ENCODE peak calls at places on chromosomes 2 and 18, in four cellular contexts. J is IMR-90, E is H9, B is neuronal stem cell. G is an unnamed sample. For H3K9me3, the result is how much of the 10 kb centered on the place peaks cover.

GRCh38 chr2:104473568-104473967 is 380.3 kb upstream of the POU3F3 start:
- DNase-seq in B (peak), E (no peak), J (no peak), G (no peak)

GRCh38 chr2:37829202-37829601 is 95.9 kb upstream of the RMDN2 start:
- DNase-seq in B (no peak), J (peak), E (no peak), G (peak)

GRCh38 chr2:112541315-112542122 is 746 bp upstream of the POLR1B start:
- DNase-seq in B (peak), E (peak), J (peak), G (peak)

GRCh38 chr2:149235837-149236236 is 94.5 kb upstream of the LYPD6 start:
- DNase-seq in J (no peak), B (no peak), E (no peak), G (no peak)

GRCh38 chr2:168355110-168355509 is 101.0 kb upstream of the CERS6 start:
- DNase-seq in B (no peak), J (no peak), E (no peak), G (no peak)

GRCh38 chr2:43067254-43068052 is 159.0 kb downstream of the ZFP36L2 start:
- DNase-seq in E (no peak), B (no peak), J (no peak), G (no peak)

GRCh38 chr18:45637546-45638327 is 22.5 kb downstream of the SLC14A2 start:
- DNase-seq in J (no peak), E (no peak), B (no peak), G (no peak)

GRCh38 chr2:46846454-46846990 is 69.1 kb downstream of the MCFD2 start:
- DNase-seq in J (no peak), E (no peak), B (no peak), G (no peak)

GRCh38 chr2:122322815-122323214 is 567.4 kb downstream of the TSN start:
- DNase-seq in J (no peak), B (no peak), E (no peak), G (no peak)
- H2AK5ac ChIP-seq in J (no peak), B (no peak), E (no peak), G (no peak)

GRCh38 chr2:95220449-95220848 is 13.1 kb downstream of the ZNF892 start:
- DNase-seq in J (no peak), E (no peak), B (no peak), G (no peak)
- H3K9me3 ChIP-seq in J (under half), E (under half), B (half or more), G (half or more)

DNA sequence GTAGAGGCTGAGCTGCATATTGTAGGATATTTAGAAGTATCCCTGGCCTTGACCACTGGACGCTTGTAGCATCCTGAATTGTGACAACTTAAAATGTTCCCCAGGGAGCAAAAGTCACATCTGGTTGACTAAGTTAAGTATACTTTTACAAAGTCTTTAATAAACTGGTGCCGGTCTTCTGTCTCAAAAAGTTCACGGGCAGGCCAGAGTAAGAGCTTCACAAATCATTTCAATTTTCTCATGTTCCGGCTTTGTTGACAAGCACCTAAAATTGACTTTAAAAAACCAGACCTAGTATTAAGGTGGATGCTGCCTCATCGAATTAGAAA is 18.3 kb downstream of the ATP8B1 start:
- DNase-seq in E (no peak), B (no peak), J (no peak), G (no peak)
- H3K9ac ChIP-seq in E (no peak), B (no peak), J (peak), G (no peak)

DNA sequence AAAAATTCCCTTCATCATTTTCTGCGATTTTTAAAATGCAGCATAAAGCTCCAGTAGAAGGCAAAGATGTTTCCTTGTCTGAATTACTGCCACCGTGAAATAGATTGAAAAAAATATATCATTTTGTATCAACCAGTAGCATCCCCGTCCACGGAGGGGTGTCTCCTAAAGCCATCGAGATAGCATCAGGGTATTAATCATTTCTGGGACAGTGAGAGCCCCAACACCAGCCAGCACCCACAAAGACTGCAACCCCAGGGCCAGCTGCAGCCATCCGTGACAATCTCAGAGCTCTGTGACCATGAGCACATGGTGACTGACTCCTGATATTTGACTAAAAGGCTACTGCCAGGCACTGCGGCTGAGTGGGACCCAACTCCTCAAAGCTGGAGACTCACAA is 64.1 kb upstream of the SIX3 start:
- DNase-seq in E (no peak), B (no peak), J (no peak), G (no peak)
- H2AK5ac ChIP-seq in E (no peak), B (no peak), J (no peak), G (no peak)

DNA sequence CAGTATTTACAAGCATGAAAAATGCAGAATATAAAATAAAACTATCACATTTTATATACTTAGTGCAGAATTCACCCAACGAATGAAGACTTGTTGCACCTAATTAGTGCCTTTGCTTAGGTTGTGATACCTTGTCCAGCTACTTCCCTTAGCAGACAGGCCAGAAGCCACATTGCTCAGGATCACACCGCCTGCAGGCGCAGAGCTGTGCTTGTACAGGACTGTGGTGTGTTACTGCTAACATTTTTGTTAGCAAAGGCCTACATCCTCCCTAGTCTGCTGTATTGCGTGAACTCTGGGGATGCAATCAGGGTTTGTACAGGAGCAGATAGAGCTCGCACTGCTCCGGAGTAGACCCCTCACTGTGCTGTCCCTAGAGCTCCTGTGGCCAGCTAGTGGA is 336.9 kb downstream of the CBLN2 start:
- DNase-seq in E (no peak), J (no peak), B (no peak), G (no peak)
- H3K9me3 ChIP-seq in E (under half), J (under half), B (under half), G (under half)

GRCh38 chr2:176934131-176934530 is 278.5 kb upstream of the HNRNPA3 start:
- DNase-seq in B (no peak), J (no peak), E (no peak), G (no peak)
- H3K9ac ChIP-seq in B (no peak), J (no peak), E (no peak), G (no peak)

DNA sequence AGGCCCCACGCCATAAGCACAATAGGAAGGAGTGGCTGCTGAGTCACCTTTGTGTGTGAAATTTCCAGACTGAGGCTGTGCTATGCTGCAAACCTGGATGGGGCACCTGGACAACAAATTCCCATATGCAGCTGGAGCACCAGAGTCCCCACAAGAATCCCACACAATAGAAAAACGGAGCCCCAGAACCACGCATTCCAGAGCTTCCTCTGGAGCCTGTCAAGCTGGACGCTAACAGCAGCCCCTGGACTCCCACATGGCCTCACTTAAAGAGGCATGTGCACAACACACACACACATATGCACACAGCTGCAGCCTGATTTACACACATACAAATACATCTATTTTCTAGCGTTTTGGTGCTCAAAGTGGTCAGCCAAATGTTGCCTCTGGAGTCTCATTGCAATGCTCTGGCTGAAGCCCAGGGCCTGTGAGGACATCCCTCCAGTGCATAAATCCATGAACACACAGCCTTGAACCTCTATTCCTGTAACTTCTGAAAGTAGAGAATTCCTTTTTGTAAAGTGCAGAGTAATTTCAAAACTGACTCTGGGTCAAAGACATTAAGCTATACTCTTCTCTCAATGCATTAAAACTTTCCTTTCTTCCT is 632.6 kb upstream of the ID2 start:
- DNase-seq in J (no peak), B (no peak), E (no peak), G (peak)
- H2AK5ac ChIP-seq in J (no peak), B (peak), E (no peak), G (no peak)

DNA sequence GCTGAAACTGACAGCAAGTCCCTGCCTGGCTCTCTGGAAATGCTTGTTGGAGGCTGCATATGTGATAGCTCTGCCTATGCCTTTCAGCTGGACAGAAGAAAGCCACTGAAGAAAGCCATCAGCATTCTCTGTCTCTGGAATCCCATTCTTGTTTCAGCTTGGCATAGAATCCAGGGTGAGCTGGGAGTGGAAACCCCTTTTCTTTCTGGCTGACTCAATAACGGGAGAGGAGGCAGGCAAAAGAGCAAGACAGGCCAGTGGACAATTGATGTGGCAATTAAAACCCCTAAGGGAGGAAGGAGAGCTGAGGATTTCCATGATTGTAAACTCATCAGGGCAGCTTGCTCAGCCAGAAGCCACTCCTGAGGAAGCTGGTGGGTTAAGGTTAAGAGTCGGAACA is 208.1 kb downstream of the CLIP4 start:
- DNase-seq in B (peak), E (no peak), J (no peak), G (no peak)
- H3K9me3 ChIP-seq in B (under half), E (under half), J (under half), G (under half)

GRCh38 chr2:2762166-2762897 is 431.3 kb upstream of the MYT1L start:
- DNase-seq in E (no peak), B (no peak), J (no peak), G (no peak)

GRCh38 chr2:2763351-2763997 is 432.4 kb upstream of the MYT1L start:
- DNase-seq in J (no peak), B (no peak), E (no peak), G (no peak)

GRCh38 chr2:2763998-2764355 is 432.9 kb upstream of the MYT1L start:
- DNase-seq in J (no peak), B (no peak), E (no peak), G (no peak)

GRCh38 chr2:2764739-2765138 is 433.7 kb upstream of the MYT1L start:
- DNase-seq in J (no peak), B (no peak), E (no peak), G (no peak)

DNA sequence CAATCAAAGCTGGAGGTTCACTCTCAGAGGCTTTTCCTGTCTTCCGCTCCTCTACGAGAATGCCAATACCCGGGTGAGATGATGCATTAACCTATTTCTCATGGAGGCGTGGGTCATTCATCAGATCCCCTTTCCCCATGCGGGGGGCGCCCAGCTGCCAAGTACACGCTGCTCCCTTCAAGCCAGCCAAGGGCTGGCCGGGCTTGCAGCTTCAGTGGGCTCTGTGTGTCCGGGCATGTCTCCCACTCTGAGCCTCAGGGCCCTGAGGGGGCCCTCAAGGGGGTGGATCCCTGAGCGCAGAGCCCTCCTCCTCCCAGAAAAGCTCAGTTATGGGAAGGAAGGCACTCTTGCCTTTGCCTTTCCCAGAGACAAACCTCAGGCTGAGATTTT is 431.8 kb upstream of the MYT1L start:
- DNase-seq in J (no peak), B (no peak), E (no peak), G (no peak)
- H3K9ac ChIP-seq in J (no peak), B (no peak), E (no peak), G (no peak)

GRCh38 chr2:41878726-41879366 is 169.0 kb upstream of the PKDCC start:
- DNase-seq in J (no peak), E (no peak), B (no peak), G (no peak)
- H2AK5ac ChIP-seq in J (no peak), E (no peak), B (no peak), G (no peak)

G was measured in mesenchymal stem cell.